ENCODE peak calls at places on chromosome 19, in eight cellular contexts. One of them, this sample, is unnamed.

GRCh38 chr19:45348367-45349125 is 8.0 kb downstream of the KLC3 start:
- DNase-seq in thoracic aorta: no peak
- DNase-seq in gastrocnemius medialis: no peak
- DNase-seq in transverse colon: no peak
- DNase-seq in AG10803: no peak
- DNase-seq in tibial artery: no peak
- DNase-seq in endodermal cell: no peak
- DNase-seq in cardiac muscle cell: no peak
- DNase-seq in this sample: no peak

GRCh38 chr19:43778651-43779050 is 2.1 kb downstream of the KCNN4 start:
- DNase-seq in AG10803: no peak
- DNase-seq in transverse colon: no peak
- DNase-seq in endodermal cell: no peak
- DNase-seq in gastrocnemius medialis: no peak
- DNase-seq in thoracic aorta: no peak
- DNase-seq in tibial artery: no peak
- DNase-seq in cardiac muscle cell: no peak
- DNase-seq in this sample: no peak

GRCh38 chr19:1066748-1067340 is at the start of gene ARHGAP45:
- DNase-seq in tibial artery: no peak
- DNase-seq in endodermal cell: peak
- DNase-seq in transverse colon: peak
- DNase-seq in gastrocnemius medialis: no peak
- DNase-seq in AG10803: no peak
- DNase-seq in thoracic aorta: no peak
- DNase-seq in cardiac muscle cell: no peak
- DNase-seq in this sample: no peak

GRCh38 chr19:42628411-42629135 is 33.8 kb upstream of the CEACAM8 start:
- DNase-seq in endodermal cell: no peak
- DNase-seq in AG10803: no peak
- DNase-seq in transverse colon: no peak
- DNase-seq in thoracic aorta: no peak
- DNase-seq in cardiac muscle cell: no peak
- DNase-seq in tibial artery: no peak
- DNase-seq in gastrocnemius medialis: no peak
- DNase-seq in this sample: no peak

GRCh38 chr19:43634877-43635560 is 4.6 kb downstream of the CADM4 start:
- DNase-seq in tibial artery: no peak
- DNase-seq in endodermal cell: peak
- DNase-seq in cardiac muscle cell: peak
- DNase-seq in transverse colon: no peak
- DNase-seq in thoracic aorta: no peak
- DNase-seq in gastrocnemius medialis: no peak
- DNase-seq in AG10803: peak
- DNase-seq in this sample: no peak

GRCh38 chr19:29211562-29212416 is 1.2 kb downstream of the UQCRFS1 start:
- DNase-seq in thoracic aorta: no peak
- DNase-seq in transverse colon: peak
- DNase-seq in endodermal cell: no peak
- DNase-seq in tibial artery: no peak
- DNase-seq in gastrocnemius medialis: no peak
- DNase-seq in AG10803: peak
- DNase-seq in cardiac muscle cell: peak
- DNase-seq in this sample: no peak

GRCh38 chr19:17205237-17206140 is 9.7 kb upstream of the USE1 start:
- DNase-seq in endodermal cell: peak
- DNase-seq in thoracic aorta: no peak
- DNase-seq in AG10803: peak
- DNase-seq in tibial artery: no peak
- DNase-seq in gastrocnemius medialis: peak
- DNase-seq in cardiac muscle cell: peak
- DNase-seq in transverse colon: peak
- DNase-seq in this sample: peak

GRCh38 chr19:30884146-30884812 is 465.0 kb downstream of the TSHZ3 start:
- DNase-seq in transverse colon: no peak
- DNase-seq in thoracic aorta: no peak
- DNase-seq in gastrocnemius medialis: no peak
- DNase-seq in tibial artery: no peak
- DNase-seq in cardiac muscle cell: no peak
- DNase-seq in AG10803: no peak
- DNase-seq in endodermal cell: peak
- DNase-seq in this sample: no peak

GRCh38 chr19:2235396-2236284 is 489 bp downstream of the PLEKHJ1 start:
- DNase-seq in endodermal cell: no peak
- DNase-seq in thoracic aorta: no peak
- DNase-seq in AG10803: no peak
- DNase-seq in gastrocnemius medialis: peak
- DNase-seq in cardiac muscle cell: no peak
- DNase-seq in tibial artery: no peak
- DNase-seq in transverse colon: peak
- DNase-seq in this sample: no peak

GRCh38 chr19:19372656-19373416 is 32.6 kb upstream of the GATAD2A start:
- DNase-seq in transverse colon: peak
- DNase-seq in AG10803: peak
- DNase-seq in endodermal cell: no peak
- DNase-seq in tibial artery: peak
- DNase-seq in thoracic aorta: no peak
- DNase-seq in cardiac muscle cell: peak
- DNase-seq in gastrocnemius medialis: peak
- DNase-seq in this sample: no peak

GRCh38 chr19:38785187-38785699 is 3.8 kb upstream of the LGALS7B start:
- DNase-seq in tibial artery: no peak
- DNase-seq in endodermal cell: no peak
- DNase-seq in gastrocnemius medialis: no peak
- DNase-seq in cardiac muscle cell: no peak
- DNase-seq in AG10803: no peak
- DNase-seq in transverse colon: no peak
- DNase-seq in thoracic aorta: no peak
- DNase-seq in this sample: no peak

GRCh38 chr19:50210425-50210824 is 7.0 kb downstream of the MYH14 start:
- DNase-seq in tibial artery: no peak
- DNase-seq in thoracic aorta: no peak
- DNase-seq in endodermal cell: no peak
- DNase-seq in AG10803: no peak
- DNase-seq in gastrocnemius medialis: no peak
- DNase-seq in transverse colon: no peak
- DNase-seq in cardiac muscle cell: no peak
- DNase-seq in this sample: no peak

GRCh38 chr19:17757125-17757524 is 5.8 kb downstream of the FCHO1 start:
- DNase-seq in transverse colon: peak
- DNase-seq in endodermal cell: no peak
- DNase-seq in cardiac muscle cell: peak
- DNase-seq in AG10803: peak
- DNase-seq in thoracic aorta: no peak
- DNase-seq in tibial artery: peak
- DNase-seq in gastrocnemius medialis: no peak
- DNase-seq in this sample: peak

GRCh38 chr19:13788991-13789390 is 6.3 kb upstream of the ZSWIM4 start:
- DNase-seq in transverse colon: peak
- DNase-seq in thoracic aorta: peak
- DNase-seq in gastrocnemius medialis: no peak
- DNase-seq in endodermal cell: no peak
- DNase-seq in tibial artery: peak
- DNase-seq in AG10803: peak
- DNase-seq in cardiac muscle cell: peak
- DNase-seq in this sample: no peak

DNA sequence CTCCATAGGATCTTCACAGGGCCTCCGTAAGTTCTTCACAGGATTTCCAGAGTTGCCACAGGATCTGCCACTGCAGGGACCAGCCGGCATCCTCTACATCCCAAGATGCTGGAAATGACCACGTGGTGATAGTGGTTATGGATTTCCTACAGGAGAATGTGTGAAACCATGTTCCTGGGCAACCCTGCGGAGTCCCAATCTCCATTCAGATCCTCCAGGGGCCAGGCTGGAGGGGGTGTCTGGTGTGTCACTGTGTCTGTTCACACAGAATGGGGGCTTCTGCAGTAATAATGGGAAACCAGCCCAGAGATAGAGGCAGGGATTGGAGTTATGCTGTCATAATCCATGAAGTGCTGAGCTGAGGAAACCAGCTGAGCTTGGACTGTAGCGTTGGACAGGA is 8.6 kb downstream of the LILRA6 start:
- DNase-seq in tibial artery: no peak
- DNase-seq in gastrocnemius medialis: no peak
- DNase-seq in transverse colon: no peak
- DNase-seq in thoracic aorta: no peak
- DNase-seq in cardiac muscle cell: no peak
- DNase-seq in AG10803: no peak
- DNase-seq in endodermal cell: no peak
- DNase-seq in this sample: no peak
- TF ChIP-seq CTCF in tibial artery: no peak
- TF ChIP-seq CTCF in gastrocnemius medialis: no peak
- TF ChIP-seq CTCF in transverse colon: no peak
- TF ChIP-seq CTCF in thoracic aorta: no peak
- TF ChIP-seq CTCF in cardiac muscle cell: no peak
- TF ChIP-seq CTCF in AG10803: no peak
- TF ChIP-seq CTCF in endodermal cell: no peak
- TF ChIP-seq CTCF in this sample: no peak

GRCh38 chr19:15213715-15214381 is 13.1 kb upstream of the NOTCH3 start:
- DNase-seq in AG10803: peak
- DNase-seq in cardiac muscle cell: peak
- DNase-seq in gastrocnemius medialis: peak
- DNase-seq in tibial artery: peak
- DNase-seq in endodermal cell: no peak
- DNase-seq in transverse colon: no peak
- DNase-seq in thoracic aorta: peak
- DNase-seq in this sample: no peak

GRCh38 chr19:15212682-15213081 is 11.9 kb upstream of the NOTCH3 start:
- DNase-seq in transverse colon: no peak
- DNase-seq in gastrocnemius medialis: no peak
- DNase-seq in endodermal cell: no peak
- DNase-seq in AG10803: no peak
- DNase-seq in tibial artery: no peak
- DNase-seq in cardiac muscle cell: no peak
- DNase-seq in thoracic aorta: no peak
- DNase-seq in this sample: no peak

DNA sequence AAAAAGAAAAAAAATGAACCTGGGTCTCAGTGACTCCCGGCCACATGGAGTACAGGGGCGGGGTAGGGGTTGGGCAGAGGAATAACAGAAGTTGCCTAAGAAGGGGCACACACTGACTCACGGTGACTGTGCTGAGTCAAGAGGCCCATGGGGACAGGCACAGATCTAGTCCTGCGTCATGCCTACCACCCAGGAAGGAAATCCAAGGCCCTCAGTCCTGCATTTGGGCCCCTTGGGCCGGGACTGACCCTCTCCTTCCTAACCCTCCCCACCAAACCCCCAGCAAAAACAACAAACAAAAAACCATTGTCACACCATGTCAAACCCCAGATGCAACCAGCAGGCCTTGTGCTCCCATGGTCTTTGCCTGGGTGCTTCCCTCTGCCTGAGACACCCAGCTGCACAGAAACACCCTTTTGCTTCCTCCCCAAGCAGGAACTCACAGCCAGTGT is 9.6 kb upstream of the NOTCH3 start:
- DNase-seq in endodermal cell: no peak
- DNase-seq in AG10803: peak
- DNase-seq in transverse colon: no peak
- DNase-seq in cardiac muscle cell: peak
- DNase-seq in gastrocnemius medialis: peak
- DNase-seq in thoracic aorta: peak
- DNase-seq in tibial artery: peak
- DNase-seq in this sample: no peak
- TF ChIP-seq CTCF in endodermal cell: no peak
- TF ChIP-seq CTCF in AG10803: no peak
- TF ChIP-seq CTCF in transverse colon: no peak
- TF ChIP-seq CTCF in cardiac muscle cell: no peak
- TF ChIP-seq CTCF in gastrocnemius medialis: no peak
- TF ChIP-seq CTCF in thoracic aorta: no peak
- TF ChIP-seq CTCF in tibial artery: no peak
- TF ChIP-seq CTCF in this sample: no peak

DNA sequence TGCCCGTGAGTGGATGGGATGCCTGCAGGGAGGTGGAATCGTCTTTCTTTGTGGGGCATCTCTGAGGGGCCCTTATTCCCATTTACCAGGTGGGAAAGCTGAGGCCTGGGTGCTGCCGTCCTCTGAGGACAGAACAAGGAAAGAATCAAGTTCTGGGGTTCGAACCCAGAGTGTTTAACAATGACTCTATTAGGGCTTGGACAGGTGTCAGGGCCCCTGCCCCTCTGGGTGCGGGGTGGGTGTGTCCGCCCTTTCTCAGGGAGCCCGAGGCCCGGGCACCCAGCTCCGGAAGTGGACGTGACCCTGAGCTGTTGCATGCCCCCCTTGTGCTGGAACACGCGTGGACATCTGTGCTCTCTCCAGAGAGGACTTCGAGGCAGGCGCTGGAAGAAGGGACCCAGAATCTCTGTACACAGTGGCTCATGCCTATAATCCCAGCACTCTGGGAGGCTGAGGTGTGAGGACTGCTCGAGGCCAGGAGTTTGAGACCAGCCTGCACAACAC is 10.8 kb downstream of the NDUFA11 start:
- DNase-seq in tibial artery: no peak
- DNase-seq in thoracic aorta: no peak
- DNase-seq in transverse colon: no peak
- DNase-seq in AG10803: no peak
- DNase-seq in cardiac muscle cell: no peak
- DNase-seq in gastrocnemius medialis: no peak
- DNase-seq in endodermal cell: no peak
- DNase-seq in this sample: no peak
- TF ChIP-seq CTCF in tibial artery: no peak
- TF ChIP-seq CTCF in thoracic aorta: no peak
- TF ChIP-seq CTCF in transverse colon: no peak
- TF ChIP-seq CTCF in AG10803: no peak
- TF ChIP-seq CTCF in cardiac muscle cell: no peak
- TF ChIP-seq CTCF in gastrocnemius medialis: no peak
- TF ChIP-seq CTCF in endodermal cell: peak
- TF ChIP-seq CTCF in this sample: no peak

GRCh38 chr19:35430382-35431146 is 17.5 kb upstream of the FFAR2 start:
- DNase-seq in tibial artery: no peak
- DNase-seq in thoracic aorta: no peak
- DNase-seq in transverse colon: no peak
- DNase-seq in AG10803: no peak
- DNase-seq in gastrocnemius medialis: no peak
- DNase-seq in cardiac muscle cell: peak
- DNase-seq in endodermal cell: no peak
- DNase-seq in this sample: no peak
- TF ChIP-seq CTCF in tibial artery: no peak
- TF ChIP-seq CTCF in thoracic aorta: no peak
- TF ChIP-seq CTCF in transverse colon: no peak
- TF ChIP-seq CTCF in AG10803: no peak
- TF ChIP-seq CTCF in gastrocnemius medialis: no peak
- TF ChIP-seq CTCF in cardiac muscle cell: no peak
- TF ChIP-seq CTCF in endodermal cell: no peak
- TF ChIP-seq CTCF in this sample: no peak